ENCODE peak calls at places on chromosomes 6 and 20, in five cellular contexts. W, I, N, Z and V are unnamed samples.

GRCh38 chr6:54698974-54699373 is 147.6 kb upstream of the FAM83B start:
- DNase-seq in W (no peak), I (no peak), N (peak), Z (no peak), V (no peak)

GRCh38 chr6:43799671-43800623 is 29.9 kb downstream of the VEGFA start:
- DNase-seq in W (no peak), I (no peak), N (peak), Z (no peak), V (no peak)

GRCh38 chr6:87200469-87201174 is 45.3 kb downstream of the ZNF292 start:
- DNase-seq in W (peak), I (no peak), N (no peak), Z (no peak), V (no peak)

GRCh38 chr6:81763968-81764367 is 11.5 kb upstream of the TENT5A start:
- DNase-seq in W (no peak), I (no peak), N (no peak), Z (no peak), V (no peak)

GRCh38 chr20:43750774-43751166 is 24.0 kb upstream of the GTSF1L start:
- DNase-seq in W (no peak), I (no peak), N (no peak), Z (no peak), V (no peak)

GRCh38 chr6:132490024-132490423 is 22.9 kb downstream of the STX7 start:
- DNase-seq in W (no peak), I (no peak), N (no peak), Z (no peak), V (no peak)

GRCh38 chr6:148934534-148934933 is 187.7 kb downstream of the UST start:
- DNase-seq in W (no peak), I (no peak), N (no peak), Z (no peak), V (peak)

GRCh38 chr6:125598422-125598821 is 151.0 kb upstream of the HEY2 start:
- DNase-seq in W (peak), I (no peak), N (peak), Z (no peak), V (peak)

GRCh38 chr6:150541587-150541986 is 58.1 kb upstream of the PLEKHG1 start:
- DNase-seq in W (no peak), I (no peak), N (no peak), Z (no peak), V (peak)

GRCh38 chr20:24948939-24949679 is at the start of gene CST7:
- DNase-seq in W (no peak), I (no peak), N (no peak), Z (peak), V (no peak)

GRCh38 chr20:63697357-63697867 is 960 bp downstream of the TNFRSF6B start:
- DNase-seq in W (no peak), I (no peak), N (no peak), Z (no peak), V (peak)

GRCh38 chr20:49993301-49993751 is 10.5 kb downstream of the SNAI1 start:
- DNase-seq in W (no peak), I (no peak), N (no peak), Z (no peak), V (no peak)

GRCh38 chr6:82246802-82247633 is 526 bp downstream of the IBTK start:
- DNase-seq in W (peak), I (no peak), N (peak), Z (peak), V (peak)

GRCh38 chr6:22145823-22146379 is 150.9 kb downstream of the PRL start:
- DNase-seq in W (peak), I (no peak), N (peak), Z (peak), V (peak)

GRCh38 chr6:137399949-137400443 is 94.2 kb downstream of the OLIG3 start:
- DNase-seq in W (no peak), I (no peak), N (no peak), Z (peak), V (peak)